ENCODE peak calls at places on chromosomes 6 and 20, in four cellular contexts. One of them, this sample, is unnamed. For H3K9me3, the result is how much of the 10 kb centered on the place peaks cover.

GRCh38 chr6:99530627-99531026 is 15.4 kb upstream of the USP45 start:
- DNase-seq in GM12878: no peak
- DNase-seq in HepG2: no peak
- DNase-seq in H1: no peak
- DNase-seq in this sample: no peak

GRCh38 chr6:154488276-154488627 is 22.2 kb downstream of the CNKSR3 start:
- DNase-seq in GM12878: no peak
- DNase-seq in H1: no peak
- DNase-seq in HepG2: no peak
- DNase-seq in this sample: no peak

GRCh38 chr20:24814556-24815195 is 134.4 kb upstream of the CST7 start:
- DNase-seq in H1: no peak
- DNase-seq in HepG2: no peak
- DNase-seq in GM12878: no peak
- DNase-seq in this sample: no peak

GRCh38 chr20:12358006-12358654 is 440.4 kb downstream of the BTBD3 start:
- DNase-seq in HepG2: no peak
- DNase-seq in GM12878: no peak
- DNase-seq in H1: no peak
- DNase-seq in this sample: no peak

GRCh38 chr20:56433221-56433879 is 21.3 kb downstream of the CASS4 start:
- DNase-seq in HepG2: no peak
- DNase-seq in GM12878: no peak
- DNase-seq in H1: no peak
- DNase-seq in this sample: no peak

GRCh38 chr20:1334761-1335160 is 5.8 kb upstream of the SDCBP2 start:
- DNase-seq in HepG2: peak
- DNase-seq in H1: no peak
- DNase-seq in GM12878: no peak
- DNase-seq in this sample: no peak

GRCh38 chr6:145278163-145278807 is 457.0 kb downstream of the EPM2A start:
- DNase-seq in H1: no peak
- DNase-seq in HepG2: peak
- DNase-seq in GM12878: no peak
- DNase-seq in this sample: no peak

GRCh38 chr6:112253842-112254816 is at the start of gene LAMA4:
- DNase-seq in GM12878: no peak
- DNase-seq in H1: no peak
- DNase-seq in HepG2: no peak
- DNase-seq in this sample: no peak

GRCh38 chr6:33619166-33619565 is 2.0 kb upstream of the ITPR3 start:
- DNase-seq in HepG2: no peak
- DNase-seq in GM12878: no peak
- DNase-seq in H1: no peak
- DNase-seq in this sample: no peak

GRCh38 chr6:79946773-79947190 is 571 bp downstream of the ELOVL4 start:
- DNase-seq in HepG2: no peak
- DNase-seq in H1: no peak
- DNase-seq in GM12878: no peak
- DNase-seq in this sample: peak

GRCh38 chr6:78830810-78831209 is 36.5 kb upstream of the IRAK1BP1 start:
- DNase-seq in GM12878: no peak
- DNase-seq in H1: no peak
- DNase-seq in HepG2: no peak
- DNase-seq in this sample: no peak

GRCh38 chr6:31400467-31401289 is 2.7 kb upstream of the MICA start:
- DNase-seq in HepG2: peak
- DNase-seq in H1: no peak
- DNase-seq in GM12878: no peak
- DNase-seq in this sample: peak

GRCh38 chr6:117483004-117483644 is 650 bp downstream of the DCBLD1 start:
- DNase-seq in H1: no peak
- DNase-seq in GM12878: no peak
- DNase-seq in HepG2: peak
- DNase-seq in this sample: no peak

GRCh38 chr6:106098383-106099234 is 12.5 kb downstream of the PRDM1 start:
- DNase-seq in GM12878: peak
- DNase-seq in H1: no peak
- DNase-seq in HepG2: no peak
- DNase-seq in this sample: no peak

GRCh38 chr6:130107710-130108109 is 89.3 kb downstream of the L3MBTL3 start:
- DNase-seq in H1: no peak
- DNase-seq in HepG2: no peak
- DNase-seq in GM12878: no peak
- DNase-seq in this sample: no peak

GRCh38 chr6:89205819-89206218 is 11.3 kb downstream of the GABRR1 start:
- DNase-seq in GM12878: no peak
- DNase-seq in H1: no peak
- DNase-seq in HepG2: no peak
- DNase-seq in this sample: no peak

GRCh38 chr6:106787327-106788196 is 158.2 kb downstream of the QRSL1 start:
- DNase-seq in H1: no peak
- DNase-seq in GM12878: no peak
- DNase-seq in HepG2: peak
- DNase-seq in this sample: no peak

GRCh38 chr6:71496018-71496800 is 207.6 kb downstream of the OGFRL1 start:
- DNase-seq in HepG2: no peak
- DNase-seq in GM12878: peak
- DNase-seq in H1: no peak
- DNase-seq in this sample: no peak

GRCh38 chr6:28537509-28538140 is 11.9 kb downstream of the GPX5 start:
- DNase-seq in H1: peak
- DNase-seq in GM12878: peak
- DNase-seq in HepG2: no peak
- DNase-seq in this sample: no peak

GRCh38 chr20:53785320-53785719 is 191.7 kb upstream of the ZNF217 start:
- DNase-seq in H1: no peak
- DNase-seq in HepG2: no peak
- DNase-seq in GM12878: no peak
- DNase-seq in this sample: no peak

GRCh38 chr6:76984572-76984971 is 478.7 kb downstream of the HTR1B start:
- DNase-seq in H1: no peak
- DNase-seq in HepG2: no peak
- DNase-seq in GM12878: no peak
- DNase-seq in this sample: no peak

GRCh38 chr6:129679758-129680157 is 30.2 kb downstream of the ARHGAP18 start:
- DNase-seq in H1: no peak
- DNase-seq in HepG2: no peak
- DNase-seq in GM12878: no peak
- DNase-seq in this sample: no peak

GRCh38 chr20:13868331-13868730 is 83.5 kb downstream of the NDUFAF5 start:
- DNase-seq in H1: no peak
- DNase-seq in GM12878: no peak
- DNase-seq in HepG2: no peak
- DNase-seq in this sample: no peak
- TF ChIP-seq ZNF274 in H1: no peak
- TF ChIP-seq ZNF274 in GM12878: no peak
- TF ChIP-seq ZNF274 in HepG2: no peak
- TF ChIP-seq ZNF274 in this sample: no peak

DNA sequence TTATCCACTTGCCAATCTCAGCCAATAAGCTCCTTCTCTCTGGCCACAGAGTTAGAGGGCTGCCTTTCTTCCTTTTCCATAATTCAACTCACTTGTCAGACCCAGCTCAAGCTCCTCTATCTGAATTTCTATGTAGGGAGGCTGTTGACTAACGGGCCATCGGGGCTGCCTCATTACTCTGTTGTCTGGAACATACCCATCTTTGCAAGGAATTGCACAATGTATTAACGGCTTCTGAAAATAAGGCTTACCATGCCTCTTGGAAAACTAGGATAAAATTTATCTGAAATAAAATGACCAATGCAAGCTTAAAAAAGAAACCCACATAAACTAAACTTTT is 28.5 kb upstream of the KIF6 start:
- DNase-seq in H1: no peak
- DNase-seq in GM12878: no peak
- DNase-seq in HepG2: no peak
- DNase-seq in this sample: no peak
- H3K9me3 ChIP-seq in H1: under half
- H3K9me3 ChIP-seq in GM12878: under half
- H3K9me3 ChIP-seq in HepG2: under half
- H3K9me3 ChIP-seq in this sample: under half

GRCh38 chr6:24743944-24744335 is 25.0 kb upstream of the C6orf62 start:
- DNase-seq in HepG2: no peak
- DNase-seq in GM12878: peak
- DNase-seq in H1: no peak
- DNase-seq in this sample: no peak
- TF ChIP-seq SUZ12 in HepG2: no peak
- TF ChIP-seq SUZ12 in GM12878: no peak
- TF ChIP-seq SUZ12 in H1: no peak
- TF ChIP-seq SUZ12 in this sample: no peak

DNA sequence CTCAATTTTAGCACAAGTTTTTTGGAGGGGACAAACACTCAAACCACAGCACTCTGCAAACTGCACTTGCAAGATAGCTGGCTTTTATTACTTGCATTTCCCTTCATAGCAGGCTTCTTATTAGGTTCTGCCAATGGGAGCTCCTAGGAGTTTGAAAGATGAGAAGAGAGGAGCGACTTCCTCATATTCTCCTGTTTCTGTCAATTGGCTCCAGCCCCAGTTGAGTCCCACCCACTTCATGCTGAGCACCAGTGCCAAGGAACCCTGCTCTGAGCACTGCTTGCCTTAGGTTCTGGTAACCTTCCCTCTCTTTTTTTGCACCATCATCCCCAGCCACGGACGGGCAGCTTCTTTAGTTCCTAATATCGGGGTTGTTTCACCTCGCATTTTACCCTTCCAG is 67.9 kb downstream of the PSMB1 start:
- DNase-seq in HepG2: no peak
- DNase-seq in GM12878: no peak
- DNase-seq in H1: no peak
- DNase-seq in this sample: no peak
- TF ChIP-seq ZNF274 in HepG2: no peak
- TF ChIP-seq ZNF274 in GM12878: no peak
- TF ChIP-seq ZNF274 in H1: no peak
- TF ChIP-seq ZNF274 in this sample: no peak

DNA sequence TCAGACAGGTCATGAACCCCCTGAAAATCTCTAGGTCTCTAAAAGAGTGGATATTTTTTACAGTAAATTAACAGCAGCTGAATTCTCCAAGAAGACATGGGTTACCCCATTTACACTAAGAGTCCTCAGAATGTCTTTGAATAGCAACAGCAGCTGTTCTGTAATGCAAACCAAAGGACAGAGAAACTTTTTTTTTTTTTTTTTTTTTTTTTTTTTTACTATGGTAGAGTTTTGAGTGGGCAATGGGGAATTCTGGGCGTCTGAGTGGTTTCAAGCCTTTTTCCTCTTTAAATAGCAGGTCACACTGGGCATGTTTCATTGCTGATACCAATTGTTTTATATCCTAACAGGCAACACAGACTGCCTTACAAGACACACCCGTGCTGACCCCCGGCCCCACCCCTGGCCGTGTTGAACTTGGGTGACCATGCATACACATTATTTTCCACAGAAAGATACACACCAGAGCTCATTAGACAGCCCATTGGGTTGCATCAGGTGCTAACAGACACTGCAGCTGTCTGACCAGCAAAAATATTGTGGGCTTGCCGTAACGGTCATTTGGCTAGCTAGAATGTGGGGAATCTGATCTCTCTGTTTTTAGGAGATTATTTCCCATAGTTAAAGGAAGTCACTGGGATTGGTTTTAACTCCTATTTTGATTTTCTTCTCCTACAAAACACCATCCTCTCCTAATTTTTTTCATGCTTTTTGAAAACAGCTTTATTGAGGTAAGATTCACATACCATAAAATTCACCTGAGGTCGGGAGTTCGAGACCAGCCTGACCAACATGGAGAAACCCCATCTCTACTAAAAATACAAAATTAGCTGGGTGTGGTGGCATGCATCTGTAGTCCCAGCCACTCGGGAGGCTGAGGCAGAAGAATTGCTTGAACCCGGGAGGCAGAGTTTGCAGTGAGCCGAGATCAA is 26.7 kb upstream of the IRF4 start:
- DNase-seq in HepG2: no peak
- DNase-seq in H1: no peak
- DNase-seq in GM12878: peak
- DNase-seq in this sample: no peak
- H3K9me3 ChIP-seq in HepG2: under half
- H3K9me3 ChIP-seq in H1: half or more
- H3K9me3 ChIP-seq in GM12878: under half
- H3K9me3 ChIP-seq in this sample: under half

GRCh38 chr20:61634376-61634775 is 382.3 kb downstream of the CDH4 start:
- DNase-seq in HepG2: no peak
- DNase-seq in GM12878: no peak
- DNase-seq in H1: no peak
- DNase-seq in this sample: no peak

GRCh38 chr20:61639200-61639599 is 387.1 kb downstream of the CDH4 start:
- DNase-seq in H1: no peak
- DNase-seq in GM12878: no peak
- DNase-seq in HepG2: no peak
- DNase-seq in this sample: no peak

GRCh38 chr20:61635721-61636455 is 383.8 kb downstream of the CDH4 start:
- DNase-seq in GM12878: no peak
- DNase-seq in HepG2: no peak
- DNase-seq in H1: no peak
- DNase-seq in this sample: no peak

GRCh38 chr20:61640171-61640570 is 388.1 kb downstream of the CDH4 start:
- DNase-seq in H1: no peak
- DNase-seq in GM12878: no peak
- DNase-seq in HepG2: no peak
- DNase-seq in this sample: no peak

DNA sequence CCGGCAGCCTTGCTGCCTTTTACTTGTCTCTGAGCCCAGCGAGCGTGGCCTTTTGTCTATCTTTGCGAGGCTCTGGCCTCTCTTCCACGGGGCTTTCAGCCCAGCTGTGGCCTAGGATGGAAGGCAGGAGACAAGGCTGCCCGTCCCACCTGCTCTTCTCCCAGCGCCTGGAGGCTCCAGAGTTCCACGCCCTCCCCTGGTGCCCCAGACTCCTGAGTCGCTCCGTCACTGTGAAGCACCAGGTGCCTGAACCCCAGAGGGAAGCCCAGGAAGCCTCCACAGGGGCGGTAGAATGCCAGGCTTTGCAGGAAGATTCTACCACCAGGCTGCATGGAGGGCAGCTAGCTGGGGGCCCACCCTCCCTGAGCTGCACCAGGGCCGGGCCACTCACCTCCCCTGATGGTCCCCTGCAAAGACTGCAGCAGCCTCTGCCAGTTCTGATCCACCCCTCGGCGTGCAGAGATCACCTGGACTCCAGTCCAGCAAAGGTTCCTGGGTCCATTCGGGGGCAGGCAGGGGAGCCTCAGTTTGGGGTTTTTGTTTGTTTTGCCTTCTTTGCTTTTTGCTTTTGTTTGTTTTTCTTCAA is 384.6 kb downstream of the CDH4 start:
- DNase-seq in GM12878: no peak
- DNase-seq in HepG2: no peak
- DNase-seq in H1: no peak
- DNase-seq in this sample: no peak
- TF ChIP-seq SUZ12 in GM12878: no peak
- TF ChIP-seq SUZ12 in HepG2: no peak
- TF ChIP-seq SUZ12 in H1: no peak
- TF ChIP-seq SUZ12 in this sample: no peak

GRCh38 chr20:48431635-48432034 is 396.2 kb downstream of the PREX1 start:
- DNase-seq in GM12878: no peak
- DNase-seq in H1: no peak
- DNase-seq in HepG2: no peak
- DNase-seq in this sample: no peak
- TF ChIP-seq ZNF274 in GM12878: no peak
- TF ChIP-seq ZNF274 in H1: no peak
- TF ChIP-seq ZNF274 in HepG2: no peak
- TF ChIP-seq ZNF274 in this sample: no peak

GRCh38 chr6:61562098-61562497 is 723.9 kb downstream of the KHDRBS2 start:
- DNase-seq in H1: no peak
- DNase-seq in GM12878: no peak
- DNase-seq in HepG2: no peak
- DNase-seq in this sample: no peak
- H3K9me3 ChIP-seq in H1: under half
- H3K9me3 ChIP-seq in GM12878: under half
- H3K9me3 ChIP-seq in HepG2: under half
- H3K9me3 ChIP-seq in this sample: under half